ENCODE peak calls at places on chromosome 6, in six cellular contexts. G, X, I, P, C and S are unnamed samples.

GRCh38 chr6:10297825-10298224 is 117.0 kb downstream of the TFAP2A start:
- DNase-seq in G (no peak), X (no peak), I (no peak), P (no peak), C (no peak), S (peak)

GRCh38 chr6:86937219-86938079 is at the start of gene HTR1E:
- DNase-seq in G (no peak), X (peak), I (peak), P (peak), C (peak), S (peak)

GRCh38 chr6:119871520-119871919 is 522.0 kb upstream of the MAN1A1 start:
- DNase-seq in G (no peak), X (no peak), I (no peak), P (no peak), C (no peak), S (no peak)

GRCh38 chr6:105675715-105676397 is 273.0 kb upstream of the PREP start:
- DNase-seq in G (no peak), X (no peak), I (peak), P (no peak), C (no peak), S (peak)

GRCh38 chr6:110233769-110234374 is 53.6 kb downstream of the CDC40 start:
- DNase-seq in G (peak), X (no peak), I (no peak), P (no peak), C (no peak), S (peak)

GRCh38 chr6:158797331-158798202 is 21.6 kb downstream of the EZR start:
- DNase-seq in G (no peak), X (no peak), I (no peak), P (no peak), C (no peak), S (no peak)

GRCh38 chr6:139778113-139778512 is 403.7 kb upstream of the CITED2 start:
- DNase-seq in G (no peak), X (no peak), I (no peak), P (no peak), C (no peak), S (no peak)

GRCh38 chr6:40326689-40327404 is 260.3 kb downstream of the LRFN2 start:
- DNase-seq in G (no peak), X (no peak), I (no peak), P (no peak), C (no peak), S (no peak)

GRCh38 chr6:90048191-90048969 is 154.1 kb downstream of the GJA10 start:
- DNase-seq in G (no peak), X (no peak), I (no peak), P (no peak), C (no peak), S (no peak)

GRCh38 chr6:74366634-74367033 is 670.6 kb downstream of the CD109 start:
- DNase-seq in G (no peak), X (no peak), I (no peak), P (no peak), C (no peak), S (no peak)

GRCh38 chr6:154243793-154244768 is 112.5 kb downstream of the IPCEF1 start:
- DNase-seq in G (no peak), X (no peak), I (no peak), P (no peak), C (no peak), S (no peak)

GRCh38 chr6:96499781-96500180 is 21.8 kb upstream of the UFL1 start:
- DNase-seq in G (no peak), X (no peak), I (no peak), P (no peak), C (no peak), S (no peak)

GRCh38 chr6:100880149-100880900 is 804 bp downstream of the ASCC3 start:
- DNase-seq in G (no peak), X (peak), I (peak), P (no peak), C (no peak), S (peak)

GRCh38 chr6:24583463-24584389 is 62.3 kb downstream of the KIAA0319 start:
- DNase-seq in G (peak), X (peak), I (peak), P (peak), C (peak), S (peak)

GRCh38 chr6:166633732-166634535 is 6.9 kb upstream of the RPS6KA2 start:
- DNase-seq in G (no peak), X (peak), I (no peak), P (peak), C (no peak), S (peak)

GRCh38 chr6:142914371-142914770 is 30.6 kb downstream of the HIVEP2 start:
- DNase-seq in G (no peak), X (no peak), I (no peak), P (no peak), C (no peak), S (no peak)

GRCh38 chr6:142374965-142375733 is 73.3 kb downstream of the ADGRG6 start:
- DNase-seq in G (no peak), X (peak), I (peak), P (no peak), C (no peak), S (no peak)

GRCh38 chr6:47780510-47781356 is 1.1 kb upstream of the OPN5 start:
- DNase-seq in G (no peak), X (peak), I (peak), P (peak), C (peak), S (peak)

GRCh38 chr6:143060806-143061596 is at the start of gene AIG1:
- DNase-seq in G (no peak), X (no peak), I (no peak), P (peak), C (peak), S (no peak)

GRCh38 chr6:77383026-77383425 is 80.3 kb downstream of the HTR1B start:
- DNase-seq in G (no peak), X (no peak), I (no peak), P (no peak), C (no peak), S (no peak)

GRCh38 chr6:109795994-109796555 is 105.0 kb downstream of the FIG4 start:
- DNase-seq in G (no peak), X (no peak), I (no peak), P (no peak), C (no peak), S (no peak)

GRCh38 chr6:44062771-44063560 is 64.3 kb downstream of the MRPL14 start:
- DNase-seq in G (no peak), X (no peak), I (peak), P (peak), C (peak), S (peak)

GRCh38 chr6:10720229-10720959 is 2.5 kb upstream of the TMEM14C start:
- DNase-seq in G (no peak), X (peak), I (no peak), P (no peak), C (no peak), S (peak)

GRCh38 chr6:83199865-83200230 is 6.7 kb downstream of the RWDD2A start:
- DNase-seq in G (no peak), X (no peak), I (no peak), P (no peak), C (no peak), S (no peak)
- TF ChIP-seq MAX in G (no peak), X (no peak), I (no peak), P (no peak), C (no peak), S (no peak)

GRCh38 chr6:7249391-7249790 is 63.6 kb downstream of the SSR1 start:
- DNase-seq in G (no peak), X (no peak), I (no peak), P (no peak), C (no peak), S (no peak)

GRCh38 chr6:7247828-7248227 is 65.2 kb downstream of the SSR1 start:
- DNase-seq in G (no peak), X (no peak), I (no peak), P (no peak), C (no peak), S (no peak)

GRCh38 chr6:7247179-7247456 is 65.9 kb downstream of the SSR1 start:
- DNase-seq in G (no peak), X (no peak), I (no peak), P (no peak), C (no peak), S (no peak)

GRCh38 chr6:7245668-7246393 is 67.2 kb downstream of the SSR1 start:
- DNase-seq in G (no peak), X (no peak), I (no peak), P (no peak), C (no peak), S (no peak)

DNA sequence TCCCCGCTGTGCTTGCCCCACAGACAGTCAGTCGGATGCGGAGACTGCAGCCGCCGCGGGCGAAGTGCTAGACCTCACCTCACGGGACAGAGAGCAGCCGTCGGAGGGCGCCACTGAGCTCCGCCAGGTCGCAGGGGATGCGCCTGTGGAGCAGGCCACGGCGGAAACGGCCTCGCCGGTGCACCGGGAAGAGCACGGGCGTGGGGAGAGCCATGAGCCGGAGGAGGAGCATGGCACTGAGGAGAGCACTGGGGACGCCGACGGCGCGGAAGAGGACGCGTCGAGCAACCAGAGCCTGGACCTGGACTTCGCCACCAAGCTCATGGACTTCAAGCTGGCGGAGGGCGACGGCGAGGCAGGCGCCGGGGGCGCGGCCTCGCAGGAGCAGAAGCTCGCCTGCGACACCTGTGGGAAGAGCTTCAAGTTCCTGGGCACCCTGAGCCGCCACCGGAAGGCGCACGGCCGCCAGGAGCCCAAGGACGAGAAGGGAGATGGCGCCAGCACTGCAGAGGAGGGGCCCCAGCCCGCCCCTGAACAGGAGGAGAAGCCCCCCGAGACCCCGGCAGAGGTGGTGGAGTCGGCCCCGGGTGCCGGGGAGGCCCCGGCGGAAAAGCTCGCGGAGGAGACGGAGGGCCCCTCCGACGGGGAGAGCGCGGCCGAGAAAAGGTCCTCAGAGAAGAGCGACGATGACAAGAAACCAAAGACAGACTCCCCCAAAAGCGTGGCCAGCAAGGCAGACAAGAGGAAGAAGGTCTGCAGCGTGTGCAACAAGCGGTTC is 66.4 kb downstream of the SSR1 start:
- DNase-seq in G (no peak), X (no peak), I (no peak), P (no peak), C (peak), S (no peak)
- TF ChIP-seq CTCF in G (no peak), X (peak), I (no peak), P (no peak), C (peak), S (no peak)

GRCh38 chr6:104108587-104108986 is 751.1 kb downstream of the HACE1 start:
- DNase-seq in G (no peak), X (no peak), I (no peak), P (no peak), C (no peak), S (no peak)
- TF ChIP-seq MAX in G (no peak), X (no peak), I (no peak), P (no peak), C (no peak), S (no peak)

GRCh38 chr6:111668410-111668809 is 62.7 kb upstream of the TRAF3IP2 start:
- DNase-seq in G (no peak), X (no peak), I (no peak), P (no peak), C (no peak), S (no peak)
- TF ChIP-seq CTCF in G (peak), X (no peak), I (no peak), P (no peak), C (peak), S (no peak)

DNA sequence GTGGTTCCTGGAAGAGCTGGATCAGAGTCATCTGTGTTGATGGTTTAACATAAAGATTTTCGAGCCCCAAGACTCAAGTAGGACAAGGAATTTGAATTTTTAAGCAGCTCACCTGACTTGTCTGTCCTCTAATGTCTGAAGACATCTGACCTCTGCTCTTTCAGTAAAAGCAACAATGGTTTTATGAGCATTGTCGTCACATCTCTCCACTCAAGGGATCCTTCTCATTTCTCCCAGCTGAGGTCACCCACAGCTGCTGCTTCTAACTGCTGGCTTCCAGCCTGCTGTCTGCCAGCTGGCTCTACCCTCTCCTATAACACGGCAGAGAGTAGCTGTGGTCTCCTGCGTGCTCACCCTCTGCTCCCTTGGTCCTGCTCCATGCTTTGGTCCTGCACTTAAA is 24.7 kb upstream of the HDAC2 start:
- DNase-seq in G (no peak), X (peak), I (peak), P (no peak), C (peak), S (no peak)
- TF ChIP-seq MAX in G (no peak), X (no peak), I (no peak), P (no peak), C (no peak), S (no peak)

DNA sequence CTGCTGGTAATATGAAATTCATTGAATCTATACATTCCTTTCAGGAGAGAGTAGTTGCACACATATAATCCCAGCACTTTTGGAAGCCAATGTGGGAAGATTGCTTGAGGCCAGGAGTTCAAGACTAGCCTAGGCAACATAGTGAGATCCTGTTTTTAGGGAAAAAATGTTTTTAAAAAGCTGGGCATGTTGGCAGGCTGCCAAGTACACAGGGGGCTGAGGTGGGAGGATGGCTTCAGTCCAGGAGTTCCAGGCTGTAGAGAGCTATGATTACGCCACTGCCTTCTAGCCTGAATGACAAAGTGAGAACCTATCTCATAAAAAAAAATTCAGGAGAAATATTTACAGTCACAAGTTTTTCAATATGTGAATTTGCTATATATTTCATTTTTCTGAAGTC is 71.9 kb downstream of the GRM1 start:
- DNase-seq in G (no peak), X (no peak), I (no peak), P (no peak), C (no peak), S (no peak)
- TF ChIP-seq CTCF in G (no peak), X (no peak), I (no peak), P (no peak), C (no peak), S (no peak)

GRCh38 chr6:39294133-39294532 is 20.1 kb downstream of the KCNK17 start:
- DNase-seq in G (no peak), X (no peak), I (no peak), P (no peak), C (no peak), S (no peak)

GRCh38 chr6:39287601-39288000 is 26.6 kb downstream of the KCNK17 start:
- DNase-seq in G (no peak), X (no peak), I (no peak), P (no peak), C (no peak), S (no peak)

GRCh38 chr6:39294899-39295298 is 19.3 kb downstream of the KCNK17 start:
- DNase-seq in G (no peak), X (no peak), I (no peak), P (no peak), C (no peak), S (no peak)

GRCh38 chr6:39292637-39293036 is 21.6 kb downstream of the KCNK17 start:
- DNase-seq in G (no peak), X (no peak), I (no peak), P (no peak), C (no peak), S (no peak)

GRCh38 chr6:39289490-39289889 is 24.7 kb downstream of the KCNK17 start:
- DNase-seq in G (no peak), X (no peak), I (no peak), P (no peak), C (no peak), S (peak)
- TF ChIP-seq MAX in G (no peak), X (no peak), I (no peak), P (no peak), C (no peak), S (no peak)

DNA sequence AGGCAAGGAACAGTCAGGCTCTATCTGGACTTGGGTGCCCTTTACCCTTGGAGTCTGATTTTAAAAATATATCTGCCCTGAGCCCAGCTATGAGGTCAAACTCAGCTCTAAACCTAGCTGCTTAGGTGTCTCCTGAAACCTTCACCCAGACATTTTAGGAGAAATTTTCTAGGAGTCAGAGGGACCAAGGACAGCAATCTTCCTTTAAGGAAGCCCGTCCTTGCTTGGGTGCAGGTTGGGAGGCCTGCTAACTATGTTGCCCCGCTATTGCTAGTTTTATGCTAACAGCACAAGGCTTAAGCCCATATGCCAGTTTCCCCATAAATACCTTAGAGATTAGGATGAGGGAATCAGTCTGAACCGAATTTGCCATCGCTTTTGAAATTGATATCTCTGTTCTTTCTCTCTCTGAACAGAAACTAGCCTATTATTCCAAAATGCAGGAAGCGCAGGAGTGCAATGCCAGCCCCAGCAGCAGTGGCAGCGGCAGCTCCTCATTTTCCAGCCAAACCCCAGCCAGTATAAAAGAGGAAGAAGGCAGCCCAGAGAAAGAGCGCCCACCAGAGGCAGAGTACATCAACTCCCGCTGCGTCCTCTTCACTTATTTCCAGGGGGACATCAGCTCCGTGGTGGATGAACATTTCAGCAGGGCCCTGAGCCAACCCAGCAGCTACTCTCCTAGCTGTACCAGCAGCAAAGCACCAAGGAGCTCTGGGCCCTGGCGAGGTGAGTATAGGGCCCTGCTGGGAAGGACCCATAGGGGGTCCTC is 2.6 kb downstream of the VGLL2 start:
- DNase-seq in G (no peak), X (no peak), I (no peak), P (peak), C (peak), S (peak)
- TF ChIP-seq CTCF in G (no peak), X (no peak), I (no peak), P (peak), C (peak), S (peak)